ENCODE peak calls at places on chromosomes 6 and 20, in five cellular contexts. One of them, this sample, is unnamed.

GRCh38 chr6:116386581-116387299 is 16.0 kb downstream of the DSE start:
- DNase-seq in GM23248: peak; percentile 76
- DNase-seq in IMR-90: peak; percentile 80
- DNase-seq in neural progenitor cell: no peak
- DNase-seq in fibroblast of lung: peak; percentile 84
- DNase-seq in this sample: peak; percentile 70

GRCh38 chr20:21513881-21514540 is at the start of gene NKX2-2:
- DNase-seq in GM23248: no peak
- DNase-seq in IMR-90: no peak
- DNase-seq in neural progenitor cell: peak; percentile 49
- DNase-seq in fibroblast of lung: peak; percentile 56
- DNase-seq in this sample: no peak

GRCh38 chr6:34005845-34006644 is 139.8 kb downstream of the GRM4 start:
- DNase-seq in GM23248: no peak
- DNase-seq in IMR-90: no peak
- DNase-seq in neural progenitor cell: no peak
- DNase-seq in fibroblast of lung: no peak
- DNase-seq in this sample: no peak

GRCh38 chr6:72286911-72287311 is 335.0 kb upstream of the KCNQ5 start:
- DNase-seq in GM23248: peak; percentile 30
- DNase-seq in IMR-90: peak; percentile 75
- DNase-seq in neural progenitor cell: no peak
- DNase-seq in fibroblast of lung: peak; percentile 78
- DNase-seq in this sample: peak; percentile 65

GRCh38 chr20:53829086-53829703 is 235.6 kb upstream of the ZNF217 start:
- DNase-seq in GM23248: peak; percentile 99
- DNase-seq in IMR-90: peak; percentile 97
- DNase-seq in neural progenitor cell: no peak
- DNase-seq in fibroblast of lung: peak; percentile 97
- DNase-seq in this sample: peak; percentile 95

GRCh38 chr6:113004691-113005270 is 657.7 kb downstream of the RFPL4B start:
- DNase-seq in GM23248: no peak
- DNase-seq in IMR-90: peak; percentile 5
- DNase-seq in neural progenitor cell: no peak
- DNase-seq in fibroblast of lung: peak; percentile 84
- DNase-seq in this sample: no peak

GRCh38 chr6:4359108-4359710 is 223.8 kb upstream of the ECI2 start:
- DNase-seq in GM23248: peak; percentile 53
- DNase-seq in IMR-90: peak; percentile 24
- DNase-seq in neural progenitor cell: no peak
- DNase-seq in fibroblast of lung: no peak
- DNase-seq in this sample: no peak

GRCh38 chr20:36093025-36093803 is 61.3 kb upstream of the EPB41L1 start:
- DNase-seq in GM23248: peak; percentile 64
- DNase-seq in IMR-90: no peak
- DNase-seq in neural progenitor cell: peak; percentile 41
- DNase-seq in fibroblast of lung: peak; percentile 55
- DNase-seq in this sample: peak; percentile 63

GRCh38 chr6:26401987-26402658 is at the start of gene BTN3A1:
- DNase-seq in GM23248: peak; percentile 88
- DNase-seq in IMR-90: peak; percentile 70
- DNase-seq in neural progenitor cell: peak; percentile 59
- DNase-seq in fibroblast of lung: peak; percentile 70
- DNase-seq in this sample: peak; percentile 90

GRCh38 chr6:130788954-130789353 is 38.3 kb upstream of the SMLR1 start:
- DNase-seq in GM23248: no peak
- DNase-seq in IMR-90: no peak
- DNase-seq in neural progenitor cell: no peak
- DNase-seq in fibroblast of lung: no peak
- DNase-seq in this sample: no peak

GRCh38 chr6:29005183-29005885 is at the start of gene ZNF311:
- DNase-seq in GM23248: peak; percentile 84
- DNase-seq in IMR-90: peak; percentile 43
- DNase-seq in neural progenitor cell: peak; percentile 34
- DNase-seq in fibroblast of lung: peak; percentile 67
- DNase-seq in this sample: peak; percentile 62

GRCh38 chr6:152267967-152268845 is 369.0 kb downstream of the SYNE1 start:
- DNase-seq in GM23248: peak; percentile 50
- DNase-seq in IMR-90: no peak
- DNase-seq in neural progenitor cell: peak; percentile 59
- DNase-seq in fibroblast of lung: no peak
- DNase-seq in this sample: peak; percentile 73

GRCh38 chr20:10359621-10360040 is 74.4 kb downstream of the MKKS start:
- DNase-seq in GM23248: no peak
- DNase-seq in IMR-90: peak; percentile 64
- DNase-seq in neural progenitor cell: no peak
- DNase-seq in fibroblast of lung: peak; percentile 77
- DNase-seq in this sample: peak; percentile 34

GRCh38 chr20:297925-298754 is 770 bp downstream of the ZCCHC3 start:
- DNase-seq in GM23248: peak; percentile 88
- DNase-seq in IMR-90: peak; percentile 71
- DNase-seq in neural progenitor cell: peak; percentile 57
- DNase-seq in fibroblast of lung: peak; percentile 75
- DNase-seq in this sample: peak; percentile 74

GRCh38 chr6:154232013-154232920 is 124.3 kb downstream of the IPCEF1 start:
- DNase-seq in GM23248: peak; percentile 30
- DNase-seq in IMR-90: peak; percentile 39
- DNase-seq in neural progenitor cell: no peak
- DNase-seq in fibroblast of lung: peak; percentile 57
- DNase-seq in this sample: peak; percentile 45

DNA sequence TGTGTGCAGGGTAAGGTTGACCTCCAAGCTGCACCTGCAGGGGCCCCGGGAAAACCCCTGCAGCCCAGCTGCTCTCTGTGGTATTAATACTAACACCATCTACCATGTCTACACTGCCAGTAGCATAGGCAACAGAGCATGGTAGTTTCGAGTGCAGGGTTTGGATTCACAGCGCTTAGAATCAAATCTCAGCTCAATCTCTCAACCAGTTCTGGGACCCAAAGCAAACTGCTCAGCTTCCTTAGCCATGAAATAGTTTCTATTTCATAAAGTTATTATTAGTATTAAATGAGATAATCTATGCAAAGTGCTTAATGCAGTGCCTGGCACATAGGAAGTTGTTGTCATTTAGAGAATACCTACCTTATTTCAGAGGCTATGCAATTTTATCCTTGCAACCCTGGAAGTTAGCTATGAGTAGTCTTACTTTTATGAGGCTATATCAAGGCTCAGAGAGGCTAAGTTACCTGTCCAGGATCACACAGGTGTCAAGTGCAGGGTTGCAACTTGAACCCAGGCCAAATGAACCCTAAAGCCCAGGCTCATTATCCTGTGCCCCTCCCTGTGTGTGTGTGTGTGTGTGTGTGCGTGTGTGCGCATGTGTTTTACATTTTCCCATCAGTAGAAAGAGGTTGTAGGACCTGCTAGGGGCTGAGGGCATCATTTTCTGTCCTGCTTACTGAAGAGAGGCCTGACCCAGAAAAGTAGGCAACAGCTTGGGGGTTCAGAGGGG is 27.6 kb upstream of the MRPS18A start:
- DNase-seq in GM23248: no peak
- DNase-seq in IMR-90: no peak
- DNase-seq in neural progenitor cell: no peak
- DNase-seq in fibroblast of lung: no peak
- DNase-seq in this sample: no peak
- H3K9ac ChIP-seq in GM23248: no peak overlapping the region
- H3K9ac ChIP-seq in IMR-90: no peak overlapping the region
- H3K9ac ChIP-seq in neural progenitor cell: no peak overlapping the region
- H3K9ac ChIP-seq in fibroblast of lung: no peak overlapping the region
- H3K9ac ChIP-seq in this sample: no peak overlapping the region

GRCh38 chr20:59858425-59858824 is 75.0 kb downstream of the SYCP2 start:
- DNase-seq in GM23248: no peak
- DNase-seq in IMR-90: no peak
- DNase-seq in neural progenitor cell: no peak
- DNase-seq in fibroblast of lung: no peak
- DNase-seq in this sample: no peak
- H3K9me3 ChIP-seq in GM23248: no peaks in the 10 kb centered on the region
- H3K9me3 ChIP-seq in IMR-90: no peaks in the 10 kb centered on the region
- H3K9me3 ChIP-seq in neural progenitor cell: no peaks in the 10 kb centered on the region
- H3K9me3 ChIP-seq in fibroblast of lung: no peaks in the 10 kb centered on the region
- H3K9me3 ChIP-seq in this sample: peaks cover 19% of the 10 kb centered on the region

GRCh38 chr6:155377061-155377460 is 62.8 kb upstream of the TFB1M start:
- DNase-seq in GM23248: peak; percentile 88
- DNase-seq in IMR-90: peak; percentile 96
- DNase-seq in neural progenitor cell: no peak
- DNase-seq in fibroblast of lung: peak; percentile 97
- DNase-seq in this sample: peak; percentile 49

GRCh38 chr6:155378724-155379123 is 64.4 kb upstream of the TFB1M start:
- DNase-seq in GM23248: no peak
- DNase-seq in IMR-90: no peak
- DNase-seq in neural progenitor cell: no peak
- DNase-seq in fibroblast of lung: no peak
- DNase-seq in this sample: no peak

GRCh38 chr6:155374681-155375080 is 60.4 kb upstream of the TFB1M start:
- DNase-seq in GM23248: peak; percentile 52
- DNase-seq in IMR-90: no peak
- DNase-seq in neural progenitor cell: no peak
- DNase-seq in fibroblast of lung: no peak
- DNase-seq in this sample: no peak

GRCh38 chr6:155380666-155381332 is 66.5 kb upstream of the TFB1M start:
- DNase-seq in GM23248: no peak
- DNase-seq in IMR-90: no peak
- DNase-seq in neural progenitor cell: no peak
- DNase-seq in fibroblast of lung: no peak
- DNase-seq in this sample: no peak

DNA sequence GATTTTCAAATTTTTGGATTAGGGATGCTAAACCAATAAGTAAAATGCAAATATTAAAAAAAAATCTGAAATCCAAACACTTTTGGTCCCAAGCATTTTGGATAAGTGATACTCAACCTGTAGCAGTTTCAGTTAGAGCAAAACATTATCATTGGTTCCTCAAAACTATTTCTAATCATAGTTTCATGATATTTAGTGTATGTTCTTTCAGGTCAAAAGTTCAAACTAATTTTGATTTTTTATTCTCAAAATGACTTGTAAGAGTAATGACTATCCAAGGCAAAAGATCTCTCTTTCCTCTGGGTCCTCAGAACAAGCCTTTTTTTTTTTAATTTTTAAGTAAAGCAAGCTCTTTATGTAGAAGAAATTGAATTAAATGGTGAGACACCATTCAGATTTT is 64.0 kb upstream of the TFB1M start:
- DNase-seq in GM23248: no peak
- DNase-seq in IMR-90: no peak
- DNase-seq in neural progenitor cell: no peak
- DNase-seq in fibroblast of lung: no peak
- DNase-seq in this sample: no peak
- H3K4me3 ChIP-seq in GM23248: no peak overlapping the region
- H3K4me3 ChIP-seq in IMR-90: no peak overlapping the region
- H3K4me3 ChIP-seq in neural progenitor cell: no peak overlapping the region
- H3K4me3 ChIP-seq in fibroblast of lung: no peak overlapping the region
- H3K4me3 ChIP-seq in this sample: no peak overlapping the region

GRCh38 chr6:49552596-49552995 is 2.1 kb downstream of the C6orf141 start:
- DNase-seq in GM23248: no peak
- DNase-seq in IMR-90: no peak
- DNase-seq in neural progenitor cell: peak; percentile 41
- DNase-seq in fibroblast of lung: peak; percentile 17
- DNase-seq in this sample: no peak

GRCh38 chr6:49550413-49551125 is at the start of gene C6orf141:
- DNase-seq in GM23248: peak; percentile 12
- DNase-seq in IMR-90: no peak
- DNase-seq in neural progenitor cell: peak; percentile 91
- DNase-seq in fibroblast of lung: peak; percentile 59
- DNase-seq in this sample: peak; percentile 6

GRCh38 chr6:49553353-49553752 is 2.9 kb downstream of the C6orf141 start:
- DNase-seq in GM23248: peak; percentile 73
- DNase-seq in IMR-90: peak; percentile 1
- DNase-seq in neural progenitor cell: no peak
- DNase-seq in fibroblast of lung: peak; percentile 84
- DNase-seq in this sample: no peak

GRCh38 chr6:49551126-49551865 is 828 bp downstream of the C6orf141 start:
- DNase-seq in GM23248: peak; percentile 32
- DNase-seq in IMR-90: no peak
- DNase-seq in neural progenitor cell: peak; percentile 90
- DNase-seq in fibroblast of lung: peak; percentile 50
- DNase-seq in this sample: peak; percentile 13

DNA sequence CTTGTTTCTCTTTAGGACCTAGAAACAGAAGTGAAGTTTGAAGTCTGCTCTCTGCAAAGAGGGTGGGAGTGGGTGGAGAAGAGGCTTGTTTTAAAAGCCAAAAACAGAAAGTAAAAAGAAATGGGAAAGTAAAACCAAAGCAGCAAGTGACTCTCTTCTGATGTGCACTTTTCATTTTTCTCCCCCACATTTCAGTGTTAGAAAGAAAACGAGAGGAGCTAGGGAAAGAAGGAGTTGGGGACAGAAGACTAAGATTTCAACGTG is 1.3 kb downstream of the C6orf141 start:
- DNase-seq in GM23248: no peak
- DNase-seq in IMR-90: no peak
- DNase-seq in neural progenitor cell: no peak
- DNase-seq in fibroblast of lung: no peak
- DNase-seq in this sample: no peak
- H3K9ac ChIP-seq in GM23248: no peak overlapping the region
- H3K9ac ChIP-seq in IMR-90: no peak overlapping the region
- H3K9ac ChIP-seq in neural progenitor cell: peak overlapping the region; percentile 33
- H3K9ac ChIP-seq in fibroblast of lung: no peak overlapping the region
- H3K9ac ChIP-seq in this sample: no peak overlapping the region

GRCh38 chr20:3129094-3129493 is 30.6 kb downstream of the FASTKD5 start:
- DNase-seq in GM23248: no peak
- DNase-seq in IMR-90: no peak
- DNase-seq in neural progenitor cell: no peak
- DNase-seq in fibroblast of lung: no peak
- DNase-seq in this sample: no peak

GRCh38 chr20:3130051-3130600 is 29.5 kb downstream of the FASTKD5 start:
- DNase-seq in GM23248: no peak
- DNase-seq in IMR-90: no peak
- DNase-seq in neural progenitor cell: no peak
- DNase-seq in fibroblast of lung: no peak
- DNase-seq in this sample: no peak

GRCh38 chr20:3123542-3123941 is 36.1 kb downstream of the FASTKD5 start:
- DNase-seq in GM23248: no peak
- DNase-seq in IMR-90: no peak
- DNase-seq in neural progenitor cell: no peak
- DNase-seq in fibroblast of lung: no peak
- DNase-seq in this sample: no peak

GRCh38 chr20:3128585-3128984 is 31.1 kb downstream of the FASTKD5 start:
- DNase-seq in GM23248: no peak
- DNase-seq in IMR-90: no peak
- DNase-seq in neural progenitor cell: no peak
- DNase-seq in fibroblast of lung: no peak
- DNase-seq in this sample: no peak

DNA sequence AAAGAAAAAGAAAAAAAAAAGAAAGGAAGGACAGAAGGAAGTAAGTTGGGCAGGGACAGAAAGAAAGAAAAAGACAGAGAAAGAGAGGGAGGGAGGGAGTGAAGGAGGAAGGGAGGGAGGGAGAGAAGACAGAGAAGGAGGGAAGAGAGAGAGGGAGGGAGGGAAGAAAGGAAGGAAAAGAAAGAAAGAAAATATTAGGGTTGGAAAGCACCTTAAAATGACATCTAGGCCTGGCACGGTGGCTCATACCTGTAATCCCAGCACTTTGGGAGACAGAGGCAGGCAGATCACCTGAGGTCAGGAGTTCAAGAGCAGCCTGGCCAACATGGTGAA is 33.2 kb downstream of the FASTKD5 start:
- DNase-seq in GM23248: no peak
- DNase-seq in IMR-90: no peak
- DNase-seq in neural progenitor cell: no peak
- DNase-seq in fibroblast of lung: no peak
- DNase-seq in this sample: no peak
- H3K9me3 ChIP-seq in GM23248: no peaks in the 10 kb centered on the region
- H3K9me3 ChIP-seq in IMR-90: no peaks in the 10 kb centered on the region
- H3K9me3 ChIP-seq in neural progenitor cell: no peaks in the 10 kb centered on the region
- H3K9me3 ChIP-seq in fibroblast of lung: no peaks in the 10 kb centered on the region
- H3K9me3 ChIP-seq in this sample: no peaks in the 10 kb centered on the region